ENCODE peak calls at places on chromosomes 13 and 19, in ten cellular contexts. L is thoracic aorta; T is esophagus squamous epithelium; O is CD4-positive, CD25-positive, alpha-beta regulatory T cell; V is endothelial cell of umbilical vein; Z is right cardiac atrium; D is thyroid gland; X is IMR-90; B is uterus; C is mesendoderm. I is an unnamed sample. For H3K4me1, the result is how much of the 10 kb centered on the place peaks cover.

GRCh38 chr19:41321600-41322270 is 11.8 kb downstream of the CCDC97 start:
- DNase-seq in T (no peak), C (peak), L (no peak), B (peak), V (peak), O (no peak), X (peak), Z (peak), D (peak), I (peak)

GRCh38 chr13:48727252-48728011 is 73.7 kb downstream of the CYSLTR2 start:
- DNase-seq in T (no peak), L (no peak), O (no peak), B (peak), X (peak), D (no peak), C (no peak), V (no peak), Z (peak), I (peak)

GRCh38 chr13:39559838-39560237 is 43.2 kb downstream of the LHFPL6 start:
- DNase-seq in X (no peak), D (no peak), C (no peak), V (no peak), O (no peak), B (no peak), L (no peak), Z (no peak), T (no peak), I (no peak)

GRCh38 chr19:11142528-11143171 is 12.9 kb downstream of the SPC24 start:
- DNase-seq in D (peak), T (no peak), C (peak), O (no peak), V (peak), X (peak), L (peak), B (peak), Z (peak), I (peak)

GRCh38 chr13:32060319-32060924 is 28.8 kb downstream of the FRY start:
- DNase-seq in X (peak), L (no peak), O (no peak), D (no peak), Z (no peak), T (no peak), B (no peak), C (peak), V (no peak), I (peak)

GRCh38 chr13:107753286-107753685 is 462.1 kb downstream of the LIG4 start:
- DNase-seq in X (no peak), B (no peak), O (no peak), L (no peak), T (no peak), D (no peak), Z (no peak), V (no peak), C (no peak), I (no peak)

GRCh38 chr13:93450226-93450625 is 223.6 kb downstream of the GPC6 start:
- DNase-seq in O (no peak), T (no peak), D (no peak), C (no peak), L (no peak), B (no peak), X (peak), Z (no peak), V (no peak), I (no peak)

GRCh38 chr19:11577451-11578341 is at the start of gene ACP5:
- DNase-seq in X (no peak), C (peak), L (no peak), O (no peak), D (no peak), V (no peak), B (no peak), T (no peak), Z (no peak), I (no peak)

GRCh38 chr13:44790289-44790688 is 199.0 kb downstream of the NUFIP1 start:
- DNase-seq in O (no peak), L (no peak), D (no peak), X (no peak), T (no peak), B (no peak), Z (no peak), C (no peak), V (no peak), I (peak)

GRCh38 chr19:29483641-29483920 is 42.2 kb upstream of the VSTM2B start:
- DNase-seq in T (no peak), C (no peak), Z (no peak), B (no peak), O (no peak), D (no peak), V (no peak), X (no peak), L (no peak), I (no peak)

GRCh38 chr19:33796164-33797100 is at the start of gene KCTD15:
- DNase-seq in B (peak), C (peak), L (no peak), O (no peak), Z (peak), V (peak), T (no peak), D (peak), X (peak), I (peak)

GRCh38 chr19:38033658-38034150 is 126.7 kb downstream of the SIPA1L3 start:
- DNase-seq in D (no peak), O (no peak), B (no peak), C (peak), Z (no peak), T (no peak), L (no peak), V (no peak), X (no peak), I (no peak)

GRCh38 chr13:46101488-46102289 is 3.1 kb downstream of the CPB2 start:
- DNase-seq in T (no peak), O (no peak), X (no peak), C (no peak), Z (no peak), L (no peak), V (no peak), B (no peak), D (no peak), I (no peak)

GRCh38 chr13:90454002-90454636 is 893.4 kb upstream of the MIR17HG start:
- DNase-seq in Z (no peak), B (no peak), O (no peak), X (no peak), D (no peak), T (no peak), L (no peak), C (no peak), V (no peak), I (no peak)

GRCh38 chr19:40799558-40800338 is 757 bp downstream of the EGLN2 start:
- DNase-seq in T (no peak), O (peak), Z (peak), X (no peak), D (peak), C (peak), B (peak), V (peak), L (no peak), I (peak)

GRCh38 chr19:55694241-55694655 is 19.2 kb downstream of the EPN1 start:
- DNase-seq in Z (no peak), V (no peak), T (no peak), D (no peak), L (no peak), C (no peak), X (no peak), O (no peak), B (no peak), I (no peak)

GRCh38 chr19:1566392-1567115 is 1.6 kb downstream of the MEX3D start:
- DNase-seq in B (peak), D (peak), T (no peak), V (peak), Z (peak), C (peak), L (no peak), X (peak), O (no peak), I (peak)

GRCh38 chr19:1084024-1084868 is 10.9 kb downstream of the POLR2E start:
- DNase-seq in C (no peak), X (no peak), T (no peak), D (no peak), B (no peak), Z (no peak), L (no peak), V (no peak), O (no peak), I (no peak)

GRCh38 chr13:101424381-101425155 is 8.3 kb upstream of the NALCN start:
- DNase-seq in X (peak), O (no peak), D (no peak), B (no peak), V (peak), T (no peak), Z (peak), C (no peak), L (no peak), I (peak)

GRCh38 chr19:10145031-10145430 is 25.3 kb upstream of the EIF3G start:
- DNase-seq in L (no peak), C (no peak), X (no peak), Z (peak), B (no peak), O (no peak), T (no peak), V (no peak), D (no peak), I (no peak)

GRCh38 chr13:112079696-112080095 is 12.7 kb downstream of the SOX1 start:
- DNase-seq in D (no peak), Z (no peak), C (no peak), L (no peak), V (no peak), B (no peak), X (no peak), O (no peak), T (no peak), I (no peak)

GRCh38 chr19:43781630-43782310 is 997 bp upstream of the KCNN4 start:
- DNase-seq in Z (no peak), O (no peak), V (no peak), B (no peak), X (no peak), T (no peak), C (no peak), L (no peak), D (no peak), I (no peak)

GRCh38 chr13:111944171-111944583 is 122.8 kb upstream of the SOX1 start:
- DNase-seq in D (no peak), T (no peak), V (no peak), X (no peak), B (no peak), Z (no peak), O (no peak), L (no peak), C (no peak), I (no peak)

GRCh38 chr19:23597661-23598060 is 89.4 kb downstream of the ZNF675 start:
- DNase-seq in Z (no peak), L (no peak), V (no peak), O (no peak), X (no peak), C (no peak), D (no peak), B (no peak), T (no peak), I (no peak)

GRCh38 chr19:33302175-33302973 is at the start of gene CEBPA:
- DNase-seq in C (peak), V (peak), D (peak), L (no peak), X (peak), B (peak), Z (peak), T (no peak), O (peak), I (peak)

GRCh38 chr19:44925114-44925891 is 10.9 kb downstream of the APOC1 start:
- DNase-seq in D (peak), B (peak), L (no peak), O (no peak), C (no peak), V (no peak), T (no peak), X (peak), Z (peak), I (peak)

GRCh38 chr13:94842901-94843300 is 130.6 kb upstream of the SOX21 start:
- DNase-seq in B (no peak), C (no peak), Z (no peak), L (no peak), V (no peak), O (no peak), D (no peak), T (no peak), X (no peak), I (no peak)

GRCh38 chr13:73133536-73133935 is 74.7 kb downstream of the KLF5 start:
- DNase-seq in X (no peak), C (no peak), D (no peak), T (no peak), V (no peak), Z (no peak), B (no peak), O (no peak), L (no peak), I (no peak)

GRCh38 chr19:33220735-33221134 is 4.9 kb downstream of the SLC7A10 start:
- DNase-seq in D (no peak), T (no peak), C (no peak), X (no peak), Z (peak), L (no peak), V (no peak), O (no peak), B (no peak), I (no peak)

GRCh38 chr19:38679839-38680238 is 32.4 kb downstream of the ACTN4 start:
- DNase-seq in T (no peak), O (no peak), Z (no peak), V (no peak), D (no peak), C (no peak), X (peak), L (no peak), B (no peak), I (no peak)

GRCh38 chr13:91667486-91667885 is 269.1 kb downstream of the GPC5 start:
- DNase-seq in O (no peak), T (no peak), X (no peak), Z (no peak), L (no peak), D (no peak), V (no peak), C (no peak), B (no peak), I (peak)

GRCh38 chr13:99374994-99375805 is 68.0 kb upstream of the GPR183 start:
- DNase-seq in Z (peak), L (no peak), T (peak), B (no peak), D (peak), X (no peak), V (no peak), O (no peak), C (no peak), I (no peak)

GRCh38 chr19:16207490-16208025 is 9.8 kb downstream of the AP1M1 start:
- DNase-seq in Z (no peak), B (no peak), O (no peak), V (no peak), C (no peak), X (no peak), T (no peak), L (no peak), D (no peak), I (no peak)

GRCh38 chr13:110524484-110525254 is 36.9 kb downstream of the RAB20 start:
- DNase-seq in B (no peak), C (no peak), V (no peak), X (no peak), O (no peak), Z (peak), L (no peak), T (no peak), D (peak), I (no peak)
- H3K4me1 ChIP-seq in B (under half), C (under half), V (under half), X (under half), O (under half), Z (under half), L (half or more), T (under half), D (half or more), I (under half)

DNA sequence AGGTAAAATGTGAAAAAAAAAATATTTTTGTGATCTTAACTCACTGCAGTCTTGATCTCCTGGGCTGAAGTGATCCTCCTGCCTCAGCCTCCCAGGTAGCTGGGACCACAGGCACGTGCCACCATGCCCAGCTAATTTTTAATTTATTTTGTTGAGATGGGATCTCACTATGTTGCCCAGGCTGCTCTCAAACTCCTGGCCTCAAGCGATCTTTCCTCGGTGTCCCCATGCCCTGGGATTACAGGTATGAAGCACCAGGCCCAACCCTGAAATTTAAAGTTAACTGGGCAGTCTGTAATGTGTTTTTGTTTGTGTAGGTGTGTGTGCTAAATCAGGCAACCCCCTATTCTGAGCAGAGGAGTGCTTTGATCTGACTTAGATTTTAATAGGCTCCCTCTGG is 3.4 kb upstream of the C5AR1 start:
- DNase-seq in B (no peak), D (no peak), T (no peak), V (no peak), L (no peak), X (no peak), O (no peak), C (no peak), Z (no peak), I (no peak)
- H3K4me3 ChIP-seq in B (no peak), D (no peak), T (no peak), V (no peak), L (no peak), X (no peak), O (no peak), C (no peak), Z (no peak), I (no peak)

GRCh38 chr13:49926019-49926418 is 10.1 kb downstream of the SPRYD7 start:
- DNase-seq in B (no peak), T (no peak), D (no peak), L (no peak), Z (no peak), X (no peak), V (no peak), O (no peak), C (no peak), I (no peak)
- H3K27ac ChIP-seq in B (no peak), T (no peak), D (no peak), L (no peak), Z (no peak), X (no peak), V (no peak), O (no peak), C (no peak), I (no peak)

DNA sequence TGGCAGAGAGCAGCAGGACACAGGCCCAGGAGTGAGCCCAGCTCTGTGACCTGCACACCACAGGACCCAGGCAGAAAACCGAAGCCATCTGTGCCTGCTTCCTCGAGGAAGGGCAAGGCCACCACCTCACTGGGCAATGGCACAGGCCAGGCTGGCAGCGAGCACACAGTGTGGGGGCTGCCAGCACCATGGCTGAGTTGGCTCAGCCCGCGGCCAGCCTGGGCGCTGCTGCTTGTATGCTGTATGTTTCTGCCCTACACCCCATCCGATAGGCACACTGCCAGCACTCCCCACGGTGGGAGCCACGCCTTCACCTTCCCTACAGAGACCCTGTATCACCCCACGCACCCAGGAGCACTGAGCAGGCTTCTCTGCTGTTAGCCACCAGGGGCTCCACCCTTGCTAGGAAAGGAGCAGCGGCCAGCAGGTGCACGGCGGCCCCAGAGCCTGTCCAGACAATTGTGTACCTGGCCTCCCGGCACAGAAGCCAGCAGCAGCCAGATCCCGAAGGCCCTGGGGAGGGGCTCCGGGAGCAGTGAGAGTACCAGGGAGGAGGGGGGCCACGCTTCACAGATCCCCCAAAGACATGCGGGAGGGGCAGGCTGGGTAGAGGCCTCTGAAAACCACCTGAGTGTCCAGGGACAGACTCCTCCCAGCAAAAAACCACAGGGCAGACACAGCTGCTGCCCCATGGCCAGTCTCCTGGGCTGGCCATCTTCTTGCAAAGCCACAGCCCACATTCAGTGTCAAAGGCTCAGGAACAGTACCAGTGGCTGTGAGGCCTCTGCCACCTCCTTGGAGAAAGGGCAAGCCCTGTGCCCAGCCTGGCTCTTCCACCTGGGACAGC is 56.1 kb downstream of the MLLT1 start:
- DNase-seq in C (no peak), O (no peak), L (no peak), T (no peak), Z (no peak), V (no peak), X (no peak), D (peak), B (no peak), I (no peak)
- H3K4me1 ChIP-seq in C (under half), O (under half), L (under half), T (under half), Z (under half), V (under half), X (under half), D (under half), B (under half), I (under half)

DNA sequence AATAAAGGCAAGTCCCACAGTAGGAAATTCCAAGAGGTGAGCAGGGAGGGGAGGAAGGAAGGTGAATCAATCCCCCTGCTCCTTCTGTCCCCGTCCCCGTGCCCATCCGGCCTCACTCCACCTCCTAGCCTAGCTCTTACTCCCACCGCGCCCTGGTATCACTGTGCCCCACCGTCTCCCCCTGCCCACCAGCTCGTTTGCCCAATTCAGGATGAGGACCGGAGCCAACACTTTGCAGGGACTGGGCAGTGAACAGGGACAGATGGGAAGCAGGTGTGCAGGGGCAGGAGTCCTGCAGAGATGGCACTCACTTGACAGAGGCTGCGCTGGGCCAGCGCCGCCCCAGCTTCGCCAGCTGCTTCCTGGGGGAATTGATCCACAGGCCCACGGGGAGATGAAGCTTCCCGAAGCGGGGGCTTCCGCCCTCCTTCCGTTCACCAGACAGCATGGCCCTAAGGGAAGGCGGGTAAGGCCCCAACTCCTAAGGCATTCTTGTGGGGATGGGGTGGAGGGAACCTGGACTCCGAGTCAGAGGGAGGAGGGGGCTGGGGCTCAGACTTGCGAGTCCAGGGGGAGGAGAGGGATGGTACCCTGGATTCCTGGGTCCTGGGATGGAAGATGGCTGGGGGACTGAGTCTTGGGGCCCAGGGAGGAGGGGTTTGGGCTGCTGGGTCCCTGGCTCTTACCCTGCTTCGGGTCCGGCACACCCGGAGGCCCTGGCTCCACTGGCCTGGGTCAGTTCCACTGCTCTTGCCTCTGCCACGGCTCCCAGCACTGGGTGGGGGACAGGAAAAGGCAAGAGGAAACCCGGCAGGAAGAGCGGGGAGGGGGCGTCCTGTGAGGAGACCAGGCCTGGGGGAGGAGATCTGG is at the start of gene RASIP1:
- DNase-seq in X (no peak), C (no peak), B (peak), V (peak), D (no peak), Z (peak), O (no peak), T (no peak), L (no peak), I (no peak)
- H3K4me3 ChIP-seq in X (peak), C (no peak), B (peak), V (peak), D (peak), Z (peak), O (no peak), T (peak), L (peak), I (no peak)

GRCh38 chr19:51066816-51067215 is 1.9 kb upstream of the KLK13 start:
- DNase-seq in B (no peak), V (no peak), C (no peak), X (no peak), D (no peak), Z (no peak), T (no peak), L (no peak), O (no peak), I (no peak)
- H3K27ac ChIP-seq in B (no peak), V (no peak), C (no peak), X (no peak), D (no peak), Z (no peak), T (peak), L (no peak), O (no peak), I (no peak)

GRCh38 chr19:39708594-39708993 is 4.3 kb downstream of the LGALS14 start:
- DNase-seq in V (no peak), T (no peak), L (no peak), C (no peak), B (no peak), O (no peak), Z (no peak), D (no peak), X (no peak), I (no peak)
- H3K4me1 ChIP-seq in V (under half), T (under half), L (under half), C (under half), B (under half), O (under half), Z (under half), D (under half), X (under half), I (under half)

I was measured in SJCRH30.